ENCODE peak calls at places on chromosomes 4 and X, in four cellular contexts. I is fibroblast of mammary gland, B is head of caudate nucleus, J is NCI-H1694. S is an unnamed sample.

GRCh38 chrX:46840946-46841740 is 4.3 kb downstream of the RP2 start:
- DNase-seq in I (peak), B (peak), J (no peak), S (peak)

GRCh38 chr4:132642196-132642817 is 506.8 kb upstream of the PCDH10 start:
- DNase-seq in I (peak), B (peak), J (peak), S (peak)

GRCh38 chr4:3483471-3483921 is 20.4 kb downstream of the DOK7 start:
- DNase-seq in I (no peak), B (no peak), J (no peak), S (peak)

GRCh38 chr4:3683744-3684421 is 82.3 kb upstream of the ADRA2C start:
- DNase-seq in I (no peak), B (no peak), J (no peak), S (no peak)

GRCh38 chrX:6826856-6827255 is 291.9 kb upstream of the VCX3A start:
- DNase-seq in I (no peak), B (no peak), J (no peak), S (no peak)

GRCh38 chr4:137896221-137896737 is 345.9 kb downstream of the SLC7A11 start:
- DNase-seq in I (no peak), B (no peak), J (no peak), S (no peak)

GRCh38 chr4:3871181-3871852 is 105.1 kb downstream of the ADRA2C start:
- DNase-seq in I (no peak), B (peak), J (peak), S (peak)

GRCh38 chrX:16586371-16587112 is 63.4 kb upstream of the S100G start:
- DNase-seq in I (no peak), B (no peak), J (no peak), S (no peak)

GRCh38 chr4:25795566-25796454 is 67.0 kb downstream of the SEL1L3 start:
- DNase-seq in I (peak), B (no peak), J (no peak), S (peak)

GRCh38 chrX:133544105-133544504 is 128.8 kb upstream of the GPC4 start:
- DNase-seq in I (peak), B (no peak), J (no peak), S (peak)

GRCh38 chr4:51870441-51871188 is 27.7 kb downstream of the DCUN1D4 start:
- DNase-seq in I (peak), B (no peak), J (no peak), S (peak)

GRCh38 chr4:25575581-25575980 is 80.1 kb upstream of the SLC34A2 start:
- DNase-seq in I (no peak), B (no peak), J (no peak), S (no peak)

GRCh38 chr4:94603170-94603747 is 151.5 kb downstream of the PDLIM5 start:
- DNase-seq in I (peak), B (peak), J (no peak), S (peak)

GRCh38 chr4:118389731-118390520 is 37.1 kb upstream of the PRSS12 start:
- DNase-seq in I (no peak), B (no peak), J (no peak), S (peak)

GRCh38 chr4:82403725-82404124 is 26.5 kb downstream of the HNRNPDL start:
- DNase-seq in I (no peak), B (no peak), J (no peak), S (no peak)

GRCh38 chrX:8237718-8238117 is 66.7 kb upstream of the VCX2 start:
- DNase-seq in I (no peak), B (no peak), J (no peak), S (no peak)

GRCh38 chrX:69988955-69989394 is 60.8 kb downstream of the AWAT2 start:
- DNase-seq in I (peak), B (no peak), J (no peak), S (no peak)

GRCh38 chr4:82491251-82491960 is 61.0 kb downstream of the ENOPH1 start:
- DNase-seq in I (peak), B (no peak), J (no peak), S (no peak)

GRCh38 chrX:41481264-41482109 is 34.3 kb downstream of the NYX start:
- DNase-seq in I (peak), B (no peak), J (no peak), S (peak)

GRCh38 chrX:144293229-144293628 is 409.4 kb downstream of the UBE2NL start:
- DNase-seq in I (no peak), B (no peak), J (no peak), S (no peak)

GRCh38 chrX:47518105-47518504 is 35.1 kb upstream of the ZNF41 start:
- DNase-seq in I (peak), B (no peak), J (no peak), S (no peak)

GRCh38 chr4:155552180-155552579 is 114.5 kb upstream of the GUCY1A1 start:
- DNase-seq in I (peak), B (no peak), J (no peak), S (peak)

GRCh38 chrX:48782795-48783194 is 3.6 kb upstream of the GATA1 start:
- DNase-seq in I (no peak), B (no peak), J (no peak), S (no peak)

S was measured in GM23248.